ENCODE peak calls at places on chromosomes 13 and 19, in seven cellular contexts. B, K, P, Y, J, C and Q are unnamed samples.

GRCh38 chr13:88142653-88143052 is 471.5 kb downstream of the SLITRK5 start:
- DNase-seq in Y (no peak), J (no peak), B (no peak), P (no peak), K (no peak), C (no peak), Q (no peak)

GRCh38 chr19:32154418-32154817 is 191.0 kb upstream of the ZNF507 start:
- DNase-seq in P (no peak), J (no peak), K (no peak), B (no peak), C (no peak), Y (no peak), Q (no peak)

GRCh38 chr13:105196052-105196451 is 1339.4 kb downstream of the EFNB2 start:
- DNase-seq in K (peak), J (no peak), Y (no peak), C (no peak), B (peak), P (no peak), Q (peak)

GRCh38 chr13:47036291-47037008 is 139.6 kb upstream of the HTR2A start:
- DNase-seq in P (no peak), B (no peak), K (no peak), Y (no peak), J (peak), C (no peak), Q (no peak)

GRCh38 chr19:8515317-8515716 is 1.4 kb upstream of the ZNF414 start:
- DNase-seq in K (no peak), B (no peak), C (no peak), Y (no peak), J (no peak), P (no peak), Q (peak)

GRCh38 chr19:12543855-12544254 is 7.4 kb downstream of the ZNF564 start:
- DNase-seq in B (peak), K (no peak), J (no peak), C (no peak), P (no peak), Y (no peak), Q (peak)

GRCh38 chr13:59391696-59392095 is 772.0 kb downstream of the DIAPH3 start:
- DNase-seq in J (peak), B (peak), K (peak), P (peak), C (peak), Y (no peak), Q (peak)

GRCh38 chr13:85283408-85283807 is 515.8 kb downstream of the SLITRK6 start:
- DNase-seq in B (peak), Y (no peak), P (no peak), K (no peak), C (no peak), J (no peak), Q (peak)

GRCh38 chr13:111184685-111185401 is 69.7 kb downstream of the ARHGEF7 start:
- DNase-seq in P (no peak), Y (no peak), K (no peak), B (no peak), J (peak), C (no peak), Q (peak)